ENCODE peak calls at places on chromosome 22, in six cellular contexts. O is lower leg skin, U is right lobe of liver, Z is body of pancreas, D is heart left ventricle, K is HCT116. F is an unnamed sample.

GRCh38 chr22:36846949-36847348 is 13.9 kb upstream of the NCF4 start:
- DNase-seq in Z (no peak), D (no peak), U (no peak), O (no peak), K (no peak), F (no peak)

GRCh38 chr22:40325315-40325714 is 21.0 kb upstream of the ADSL start:
- DNase-seq in Z (no peak), O (no peak), U (no peak), D (no peak), K (no peak), F (no peak)

GRCh38 chr22:34696557-34696956 is 369.4 kb upstream of the ISX start:
- DNase-seq in Z (no peak), D (no peak), K (no peak), U (no peak), O (no peak), F (no peak)

GRCh38 chr22:50247748-50248147 is 2.9 kb upstream of the TUBGCP6 start:
- DNase-seq in O (no peak), U (no peak), K (peak), D (no peak), Z (no peak), F (no peak)

GRCh38 chr22:33971561-33971961 is 51.3 kb upstream of the LARGE1 start:
- DNase-seq in K (no peak), Z (no peak), U (no peak), O (no peak), D (no peak), F (no peak)

GRCh38 chr22:44583076-44583760 is 85.2 kb upstream of the RTL6 start:
- DNase-seq in D (peak), K (no peak), Z (peak), O (no peak), U (peak), F (peak)

GRCh38 chr22:22201185-22201924 is 43.2 kb upstream of the VPREB1 start:
- DNase-seq in D (no peak), O (no peak), Z (peak), K (no peak), U (peak), F (peak)

GRCh38 chr22:27344546-27344945 is 457.0 kb downstream of the MN1 start:
- DNase-seq in O (no peak), D (no peak), K (no peak), Z (no peak), U (no peak), F (no peak)

GRCh38 chr22:19728836-19729235 is 5.5 kb downstream of the GP1BB start:
- DNase-seq in K (no peak), O (no peak), D (no peak), U (no peak), Z (no peak), F (no peak)

GRCh38 chr22:40642316-40642715 is 5.8 kb upstream of the MRTFA start:
- DNase-seq in Z (no peak), D (no peak), O (no peak), K (no peak), U (peak), F (no peak)

GRCh38 chr22:32331236-32331917 is 26.3 kb upstream of the RFPL3 start:
- DNase-seq in K (no peak), O (no peak), D (no peak), U (peak), Z (no peak), F (no peak)

GRCh38 chr22:37557321-37558001 is 2.8 kb upstream of the CDC42EP1 start:
- DNase-seq in U (peak), Z (peak), K (no peak), O (no peak), D (no peak), F (no peak)

GRCh38 chr22:48976556-48977535 is 850.8 kb downstream of the BRD1 start:
- DNase-seq in Z (no peak), K (no peak), D (no peak), U (no peak), O (no peak), F (no peak)

GRCh38 chr22:19173047-19174035 is 5.2 kb downstream of the SLC25A1 start:
- DNase-seq in K (no peak), O (no peak), Z (no peak), U (no peak), D (no peak), F (no peak)

GRCh38 chr22:33024626-33025025 is 33.6 kb downstream of the SYN3 start:
- DNase-seq in D (no peak), Z (no peak), U (no peak), K (no peak), O (no peak), F (no peak)

GRCh38 chr22:32652609-32653008 is 148.9 kb upstream of the TIMP3 start:
- DNase-seq in K (no peak), O (no peak), D (no peak), U (no peak), Z (no peak), F (no peak)

GRCh38 chr22:17086301-17086700 is 1.5 kb downstream of the IL17RA start:
- DNase-seq in D (peak), Z (no peak), U (peak), K (no peak), O (no peak), F (no peak)

GRCh38 chr22:32810241-32811133 is 9.0 kb downstream of the TIMP3 start:
- DNase-seq in Z (no peak), U (no peak), K (no peak), D (no peak), O (no peak), F (no peak)

GRCh38 chr22:37330200-37331033 is 48.1 kb downstream of the CYTH4 start:
- DNase-seq in K (peak), D (no peak), O (no peak), U (no peak), Z (peak), F (peak)

GRCh38 chr22:40449676-40450035 is 79.3 kb downstream of the SGSM3 start:
- DNase-seq in U (no peak), D (no peak), O (no peak), K (no peak), Z (no peak), F (no peak)

GRCh38 chr22:36008565-36008964 is 20.1 kb downstream of the RBFOX2 start:
- DNase-seq in K (no peak), Z (no peak), U (no peak), D (no peak), O (no peak), F (no peak)

GRCh38 chr22:24095816-24096215 is 84.7 kb downstream of the CABIN1 start:
- DNase-seq in D (no peak), O (no peak), K (no peak), U (peak), Z (no peak), F (no peak)

GRCh38 chr22:23518381-23519187 is 61.5 kb downstream of the IGLL1 start:
- DNase-seq in U (no peak), D (no peak), K (no peak), O (no peak), Z (no peak), F (no peak)

GRCh38 chr22:37204045-37204655 is 8.1 kb downstream of the SSTR3 start:
- DNase-seq in U (no peak), O (no peak), D (no peak), Z (no peak), K (no peak), F (no peak)

GRCh38 chr22:48838846-48839730 is 988.6 kb downstream of the BRD1 start:
- DNase-seq in K (no peak), D (no peak), U (no peak), Z (no peak), O (no peak), F (no peak)

GRCh38 chr22:28798810-28799124 is 1.6 kb downstream of the XBP1 start:
- DNase-seq in O (no peak), K (no peak), Z (no peak), U (no peak), D (no peak), F (no peak)

GRCh38 chr22:33274214-33274828 is 216.1 kb upstream of the SYN3 start:
- DNase-seq in D (no peak), O (no peak), K (no peak), Z (peak), U (no peak), F (peak)

GRCh38 chr22:36921309-36922096 is 8.1 kb downstream of the CSF2RB start:
- DNase-seq in U (peak), O (no peak), K (no peak), Z (no peak), D (no peak), F (no peak)

GRCh38 chr22:50563410-50564160 is 866 bp upstream of the SYCE3 start:
- DNase-seq in Z (peak), U (peak), K (no peak), D (no peak), O (no peak), F (no peak)

GRCh38 chr22:50062509-50063135 is 4.5 kb upstream of the TTLL8 start:
- DNase-seq in U (no peak), O (no peak), Z (no peak), K (no peak), D (no peak), F (no peak)

DNA sequence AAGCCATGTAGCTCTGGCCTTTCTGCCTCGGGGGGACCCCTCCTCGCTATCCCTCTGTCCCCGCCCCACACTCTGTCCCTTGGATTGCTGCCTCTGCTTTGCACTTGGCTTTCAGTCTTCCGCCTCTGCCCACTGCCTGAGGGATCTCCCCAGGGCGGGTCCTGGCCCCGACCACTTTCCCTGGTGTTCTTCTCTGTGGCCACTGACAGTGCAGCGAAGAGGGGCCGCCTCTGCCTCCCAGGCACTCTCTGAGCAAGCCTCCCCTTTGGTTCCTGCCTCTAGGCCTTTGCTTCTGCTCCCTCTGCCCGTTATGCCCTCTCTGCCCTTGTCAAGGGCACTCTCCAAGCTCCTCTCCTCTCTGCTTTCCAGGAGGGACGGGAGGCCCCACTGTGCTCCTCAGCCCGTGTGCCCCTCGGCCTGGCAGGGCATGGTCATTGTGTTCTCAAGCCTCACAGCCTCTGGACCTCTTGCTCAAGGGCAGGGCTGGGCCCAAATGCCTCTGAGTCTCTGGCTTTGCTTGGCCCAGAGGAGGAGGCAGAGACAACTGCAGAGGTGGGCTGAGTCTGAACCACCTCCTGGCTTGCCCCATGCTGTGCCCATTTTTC is 5.5 kb upstream of the MPPED1 start:
- DNase-seq in O (no peak), U (no peak), K (no peak), Z (no peak), D (no peak), F (no peak)
- TF ChIP-seq POLR2A in O (no peak), U (no peak), K (no peak), Z (no peak), D (no peak), F (no peak)

GRCh38 chr22:46122511-46122971 is 27.8 kb upstream of the PPARA start:
- DNase-seq in D (peak), K (peak), O (no peak), Z (peak), U (peak), F (peak)
- TF ChIP-seq POLR2A in D (no peak), K (no peak), O (no peak), Z (no peak), U (no peak), F (no peak)

GRCh38 chr22:30432096-30432495 is 6.5 kb downstream of the MTFP1 start:
- DNase-seq in O (no peak), U (no peak), Z (no peak), D (no peak), K (no peak), F (no peak)
- TF ChIP-seq POLR2A in O (no peak), U (no peak), Z (no peak), D (no peak), K (no peak), F (no peak)

GRCh38 chr22:38685761-38686160 is 4.0 kb downstream of the TOMM22 start:
- DNase-seq in Z (no peak), U (no peak), O (no peak), K (no peak), D (no peak), F (no peak)

DNA sequence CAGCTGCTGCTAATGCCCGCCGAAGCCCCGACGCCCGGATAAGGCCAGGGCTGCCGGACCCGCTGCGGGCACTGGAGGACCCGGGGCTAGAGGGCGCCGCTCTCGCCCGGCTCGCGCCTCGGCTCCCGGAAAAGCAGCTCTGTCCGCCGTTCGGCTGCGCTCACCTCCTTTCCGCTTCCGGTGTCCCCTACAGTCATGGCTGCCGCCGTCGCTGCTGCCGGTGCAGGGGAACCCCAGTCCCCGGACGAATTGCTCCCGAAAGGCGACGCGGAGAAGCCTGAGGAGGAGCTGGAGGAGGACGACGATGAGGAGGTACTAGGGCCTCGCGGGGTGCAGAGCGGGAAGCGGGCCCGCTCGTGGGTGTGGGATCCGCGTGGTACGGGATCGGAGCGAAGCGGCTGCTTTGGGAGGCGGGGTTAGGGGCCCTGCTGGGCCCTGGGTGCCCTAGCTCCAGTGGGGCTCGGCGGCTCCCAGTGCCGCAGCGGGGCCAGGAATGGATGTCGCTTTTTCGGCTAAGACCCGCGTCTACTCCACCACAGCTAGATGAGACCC is at the start of gene TOMM22:
- DNase-seq in D (peak), U (peak), O (peak), Z (peak), K (peak), F (peak)
- TF ChIP-seq POLR2A in D (no peak), U (peak), O (no peak), Z (peak), K (peak), F (peak)

GRCh38 chr22:20999350-21000214 is 2.3 kb downstream of the THAP7 start:
- DNase-seq in O (no peak), Z (no peak), U (no peak), D (no peak), K (no peak), F (no peak)
- TF ChIP-seq POLR2A in O (no peak), Z (no peak), U (no peak), D (no peak), K (no peak), F (no peak)

DNA sequence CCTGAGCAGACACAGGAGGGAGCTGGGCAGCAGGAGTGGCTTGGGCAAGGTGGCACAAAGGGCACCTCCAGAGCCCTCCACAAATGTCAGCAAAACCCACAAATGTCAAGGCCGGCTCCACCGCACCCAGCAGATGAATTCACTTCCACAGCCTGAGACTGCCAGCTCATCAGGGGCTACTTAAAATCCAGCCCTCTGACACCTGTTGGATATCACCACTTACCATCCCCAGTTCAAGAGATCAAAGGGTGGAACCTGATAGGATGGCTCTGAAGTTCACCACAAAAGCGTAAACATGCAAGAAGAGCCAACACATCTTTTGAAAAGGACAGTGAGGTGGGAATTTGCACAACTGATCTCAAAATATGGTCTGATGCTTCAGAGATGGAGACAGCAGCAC is 168.6 kb upstream of the GRK3 start:
- DNase-seq in K (no peak), Z (no peak), D (no peak), O (no peak), U (peak), F (no peak)
- TF ChIP-seq POLR2A in K (no peak), Z (no peak), D (no peak), O (no peak), U (no peak), F (no peak)

F was measured in H54.